ENCODE peak calls at places on chromosomes 4 and X, in four cellular contexts. K, B, Y and L are unnamed samples.

GRCh38 chr4:183214912-183215488 is 105.1 kb downstream of the CLDN22 start:
- DNase-seq in K (no peak), B (no peak), Y (no peak), L (no peak)

GRCh38 chr4:165489786-165490185 is 111.0 kb downstream of the CPE start:
- DNase-seq in K (no peak), B (no peak), Y (no peak), L (no peak)

GRCh38 chr4:184453402-184454160 is 20.8 kb downstream of the IRF2 start:
- DNase-seq in K (peak), B (peak), Y (peak), L (peak)

GRCh38 chr4:168765726-168766125 is 244.3 kb downstream of the CBR4 start:
- DNase-seq in K (no peak), B (no peak), Y (peak), L (no peak)

GRCh38 chr4:187183351-187183750 is 459.7 kb upstream of the FAT1 start:
- DNase-seq in K (no peak), B (no peak), Y (peak), L (no peak)

GRCh38 chr4:150211016-150211415 is 132.8 kb downstream of the DCLK2 start:
- DNase-seq in K (no peak), B (no peak), Y (peak), L (no peak)

GRCh38 chr4:19614171-19614570 is 637.5 kb upstream of the SLIT2 start:
- DNase-seq in K (no peak), B (no peak), Y (no peak), L (no peak)

GRCh38 chr4:79723507-79723906 is 315.5 kb upstream of the GK2 start:
- DNase-seq in K (no peak), B (no peak), Y (no peak), L (no peak)

GRCh38 chrX:109519001-109519400 is 17.6 kb upstream of the NXT2 start:
- DNase-seq in K (no peak), B (no peak), Y (no peak), L (no peak)

GRCh38 chr4:181007751-181008150 is 1235.5 kb upstream of the TENM3 start:
- DNase-seq in K (no peak), B (no peak), Y (no peak), L (no peak)

GRCh38 chr4:96241819-96242218 is 401.9 kb downstream of the PDHA2 start:
- DNase-seq in K (no peak), B (no peak), Y (no peak), L (no peak)

GRCh38 chr4:8344387-8344786 is 74.8 kb downstream of the HTRA3 start:
- DNase-seq in K (no peak), B (no peak), Y (no peak), L (no peak)

GRCh38 chr4:1910643-1911042 is 39.5 kb downstream of the NSD2 start:
- DNase-seq in K (no peak), B (peak), Y (peak), L (peak)

GRCh38 chrX:1221296-1221845 is 8.9 kb upstream of the CRLF2 start:
- DNase-seq in K (no peak), B (no peak), Y (no peak), L (no peak)